ENCODE peak calls at places on chromosomes 11 and 22, in four cellular contexts. G is HepG2, U is SK-N-SH, M is K562. Y is an unnamed sample.

GRCh38 chr11:119714590-119714989 is 14.4 kb downstream of the NECTIN1 start:
- DNase-seq in G (no peak), U (no peak), M (no peak), Y (no peak)

GRCh38 chr11:82494988-82495432 is 238.7 kb downstream of the FAM181B start:
- DNase-seq in G (peak; percentile 14), U (peak; percentile 22), M (no peak), Y (peak; percentile 28)

GRCh38 chr22:35540600-35541253 is at the start of gene RASD2:
- DNase-seq in G (no peak), U (no peak), M (peak; percentile 26), Y (peak; percentile 56)

GRCh38 chr22:26585104-26585790 is 4.7 kb downstream of the TPST2 start:
- DNase-seq in G (no peak), U (peak; percentile 53), M (no peak), Y (no peak)

GRCh38 chr11:70535191-70535971 is 137.1 kb downstream of the CTTN start:
- DNase-seq in G (no peak), U (no peak), M (no peak), Y (no peak)

GRCh38 chr22:35349704-35350538 is 31.0 kb upstream of the HMOX1 start:
- DNase-seq in G (no peak), U (peak; percentile 60), M (no peak), Y (no peak)

GRCh38 chr11:64234840-64235379 is 526 bp downstream of the VEGFB start:
- DNase-seq in G (no peak), U (peak; percentile 79), M (peak; percentile 48), Y (peak; percentile 50)

GRCh38 chr11:97893612-97894011 is 1127.1 kb upstream of the CNTN5 start:
- DNase-seq in G (no peak), U (peak; percentile 63), M (no peak), Y (no peak)

GRCh38 chr11:79052539-79052938 is 388.3 kb downstream of the TENM4 start:
- DNase-seq in G (no peak), U (no peak), M (peak; percentile 35), Y (peak; percentile 55)

GRCh38 chr11:101128571-101129202 is 926 bp downstream of the PGR start:
- DNase-seq in G (no peak), U (peak; percentile 13), M (peak; percentile 24), Y (peak; percentile 15)

GRCh38 chr22:27344546-27344945 is 457.0 kb downstream of the MN1 start:
- DNase-seq in G (no peak), U (no peak), M (no peak), Y (no peak)

GRCh38 chr22:39268645-39269044 is 23.9 kb upstream of the PDGFB start:
- DNase-seq in G (no peak), U (no peak), M (no peak), Y (no peak)

GRCh38 chr22:25148149-25148691 is 51.4 kb upstream of the CRYBB3 start:
- DNase-seq in G (no peak), U (no peak), M (peak; percentile 9), Y (no peak)

GRCh38 chr11:96215094-96215782 is 127.8 kb downstream of the MAML2 start:
- DNase-seq in G (no peak), U (no peak), M (no peak), Y (no peak)

GRCh38 chr11:13494051-13494450 is 1.7 kb downstream of the PTH start:
- DNase-seq in G (no peak), U (no peak), M (no peak), Y (no peak)

GRCh38 chr11:61874460-61874809 is 16.9 kb downstream of the FADS3 start:
- DNase-seq in G (no peak), U (no peak), M (no peak), Y (no peak)

GRCh38 chr11:79078999-79079398 is 361.8 kb downstream of the TENM4 start:
- DNase-seq in G (no peak), U (peak; percentile 73), M (no peak), Y (no peak)

GRCh38 chr11:48049036-48049435 is 68.7 kb downstream of the PTPRJ start:
- DNase-seq in G (no peak), U (no peak), M (no peak), Y (no peak)

GRCh38 chr22:29670615-29671014 is 49.2 kb upstream of the CABP7 start:
- DNase-seq in G (no peak), U (no peak), M (no peak), Y (no peak)

DNA sequence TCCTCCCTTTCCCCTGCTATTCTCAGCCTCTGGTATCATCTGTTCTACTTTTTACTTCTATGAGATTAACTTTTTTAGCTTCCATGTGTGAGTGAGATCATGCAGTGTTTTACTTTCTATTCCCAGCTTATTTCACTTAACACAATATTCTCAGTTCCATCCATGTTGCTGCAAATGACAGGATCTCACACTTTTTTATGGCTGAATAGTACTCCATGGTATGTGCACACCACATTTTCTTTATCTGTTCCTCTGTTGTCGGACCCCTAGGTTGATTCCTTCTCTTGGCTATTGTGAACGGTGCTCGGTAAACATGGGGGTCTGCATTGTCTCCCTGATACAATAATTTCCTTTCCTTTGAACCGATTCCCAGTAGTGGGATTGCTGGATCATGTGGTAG is 81.0 kb upstream of the RAB1B start:
- DNase-seq in G (no peak), U (no peak), M (no peak), Y (no peak)
- TF ChIP-seq FOXJ3 in G (no peak), U (no peak), M (no peak), Y (no peak)

GRCh38 chr11:29184939-29185890 is 831.6 kb downstream of the KCNA4 start:
- DNase-seq in G (no peak), U (no peak), M (no peak), Y (no peak)
- TF ChIP-seq FOXJ3 in G (no peak), U (no peak), M (no peak), Y (no peak)

GRCh38 chr11:9357041-9357440 is 27.4 kb upstream of the IPO7 start:
- DNase-seq in G (no peak), U (no peak), M (no peak), Y (no peak)
- TF ChIP-seq FOXJ3 in G (no peak), U (no peak), M (no peak), Y (no peak)

DNA sequence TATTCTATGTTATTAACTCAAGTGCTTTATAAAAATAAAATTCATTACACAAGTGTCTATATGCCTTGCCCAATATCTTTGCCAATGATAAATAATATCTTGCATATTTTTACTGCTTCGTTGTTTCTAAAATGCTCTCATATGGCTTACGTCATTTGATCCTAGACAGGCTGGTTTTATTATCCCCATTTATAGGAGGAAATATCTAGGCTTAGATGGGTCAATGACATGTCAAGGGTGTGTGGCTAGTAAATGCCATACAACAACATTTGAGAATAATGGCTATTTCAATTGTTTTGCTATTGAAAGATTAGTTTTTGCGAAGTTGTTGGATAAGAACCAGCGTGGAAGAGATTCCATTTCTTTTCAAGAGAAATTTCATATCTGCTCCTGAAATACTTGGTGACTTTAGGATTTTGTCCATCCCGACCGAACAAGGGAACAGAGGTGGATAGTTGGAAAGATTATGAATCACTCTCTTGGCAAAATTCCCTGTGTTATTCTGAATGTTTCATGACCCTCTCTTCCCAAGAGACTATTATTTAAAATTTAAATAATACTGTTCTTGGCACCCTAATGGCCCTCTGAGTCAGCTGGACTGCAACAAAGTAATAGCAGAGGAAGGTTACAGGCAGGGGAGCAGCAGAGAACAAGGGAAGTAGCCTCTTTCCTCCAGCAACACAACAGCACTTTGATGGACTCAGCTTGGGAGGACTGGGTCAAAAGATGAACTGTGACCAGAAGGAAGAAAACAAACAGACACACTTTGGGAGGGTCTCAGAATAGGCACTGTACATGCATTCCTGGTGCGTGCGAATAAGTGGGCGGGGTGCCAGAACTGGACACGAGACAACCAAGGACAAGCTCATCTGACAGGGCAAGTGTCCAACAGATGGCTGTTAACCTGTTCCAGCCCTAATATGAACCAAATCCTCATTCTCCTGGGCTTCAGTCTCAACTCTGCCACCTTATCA is 94.5 kb downstream of the ME3 start:
- DNase-seq in G (peak; percentile 81), U (no peak), M (no peak), Y (no peak)
- TF ChIP-seq FOXJ3 in G (no peak), U (no peak), M (no peak), Y (no peak)

DNA sequence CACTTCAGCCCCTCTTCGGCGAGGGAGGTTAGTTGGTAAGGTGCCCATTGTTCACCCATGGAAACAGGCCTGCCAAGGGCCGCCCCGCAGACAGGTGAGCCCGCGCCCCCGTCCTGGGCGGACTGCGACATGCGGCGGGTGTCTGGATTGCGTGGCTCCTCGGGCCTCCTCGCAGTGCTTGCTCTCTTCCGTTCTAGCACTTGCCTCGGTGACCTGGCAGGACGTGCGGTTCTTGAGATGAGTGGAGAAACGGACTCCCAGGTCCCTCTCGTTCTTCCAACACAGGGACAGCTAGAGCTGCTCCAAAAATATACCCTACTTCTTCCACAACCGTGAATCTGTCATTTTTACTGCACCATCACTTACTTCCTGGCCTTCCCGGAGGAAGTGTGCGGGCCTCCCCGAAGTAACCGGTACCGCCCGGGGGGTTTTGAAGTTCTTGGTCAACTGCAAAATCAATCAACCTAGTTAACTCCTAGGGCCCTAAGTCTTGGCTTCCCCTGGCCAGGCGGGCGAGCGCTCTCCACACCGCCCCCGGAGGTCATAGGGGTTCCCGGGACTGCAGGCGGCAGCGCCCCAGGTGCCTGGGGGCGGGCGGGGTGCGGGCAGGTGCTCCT is 745 bp upstream of the ZBTB44 start:
- DNase-seq in G (no peak), U (peak; percentile 44), M (peak; percentile 14), Y (peak; percentile 77)
- TF ChIP-seq FOXJ3 in G (no peak), U (no peak), M (no peak), Y (no peak)

DNA sequence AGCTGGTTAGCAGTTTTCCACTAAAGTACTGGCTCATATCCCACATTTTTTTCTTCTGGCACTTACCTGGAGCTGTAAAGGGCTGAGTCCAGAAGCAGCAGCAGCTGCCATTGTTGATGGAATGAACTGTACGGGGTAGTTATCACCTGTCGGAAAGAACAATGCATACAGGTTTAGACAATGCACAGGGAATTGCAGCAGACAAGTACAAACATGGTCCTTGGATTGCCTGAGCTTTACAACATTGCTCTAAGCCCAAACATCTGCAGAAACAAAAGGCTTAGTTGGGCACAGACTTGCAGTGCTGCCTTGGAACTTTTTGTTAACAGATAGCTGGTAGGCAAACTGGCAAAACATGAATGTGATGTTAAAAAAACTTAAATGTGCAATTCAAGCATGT is 258.8 kb downstream of the SOX6 start:
- DNase-seq in G (no peak), U (no peak), M (no peak), Y (no peak)
- TF ChIP-seq FOXJ3 in G (no peak), U (no peak), M (no peak), Y (no peak)

GRCh38 chr11:763549-764321 is 13.6 kb downstream of the GATD1 start:
- DNase-seq in G (no peak), U (peak; percentile 27), M (no peak), Y (no peak)
- TF ChIP-seq FOXJ3 in G (no peak), U (no peak), M (no peak), Y (no peak)

GRCh38 chr11:68437927-68438657 is 22.5 kb upstream of the PPP6R3 start:
- DNase-seq in G (no peak), U (no peak), M (no peak), Y (no peak)
- TF ChIP-seq FOXJ3 in G (no peak), U (no peak), M (no peak), Y (no peak)